ENCODE peak calls at places on chromosomes 13 and 19, in nine cellular contexts. X, V, J, T, F, N, Q, K and W are unnamed samples.

GRCh38 chr13:106318941-106319411 is 216.5 kb downstream of the EFNB2 start:
- DNase-seq in X (no peak), V (no peak), J (peak), T (no peak), F (no peak), N (no peak), Q (peak), K (no peak), W (no peak)

GRCh38 chr13:26425439-26426358 is 131.8 kb upstream of the WASF3 start:
- DNase-seq in X (no peak), V (peak), J (no peak), T (no peak), F (no peak), N (no peak), Q (no peak), K (no peak), W (no peak)

GRCh38 chr19:48186541-48186991 is 16.1 kb downstream of the ZSWIM9 start:
- DNase-seq in X (no peak), V (peak), J (no peak), T (no peak), F (no peak), N (no peak), Q (no peak), K (no peak), W (no peak)

GRCh38 chr13:106917024-106917491 is 349.1 kb upstream of the ARGLU1 start:
- DNase-seq in X (no peak), V (no peak), J (no peak), T (no peak), F (no peak), N (no peak), Q (no peak), K (no peak), W (no peak)

GRCh38 chr13:110340812-110341444 is 33.8 kb downstream of the COL4A2 start:
- DNase-seq in X (peak), V (peak), J (no peak), T (no peak), F (peak), N (no peak), Q (no peak), K (no peak), W (peak)

GRCh38 chr13:40639226-40639681 is 27.2 kb downstream of the FOXO1 start:
- DNase-seq in X (no peak), V (no peak), J (no peak), T (no peak), F (no peak), N (no peak), Q (no peak), K (peak), W (no peak)

GRCh38 chr13:112078879-112079526 is 12.1 kb downstream of the SOX1 start:
- DNase-seq in X (no peak), V (no peak), J (no peak), T (no peak), F (no peak), N (no peak), Q (no peak), K (no peak), W (no peak)

GRCh38 chr13:38661276-38661675 is 25.6 kb upstream of the FREM2 start:
- DNase-seq in X (no peak), V (no peak), J (no peak), T (no peak), F (no peak), N (no peak), Q (no peak), K (no peak), W (no peak)

GRCh38 chr13:113887700-113888201 is 23.9 kb upstream of the GAS6 start:
- DNase-seq in X (no peak), V (no peak), J (no peak), T (no peak), F (no peak), N (no peak), Q (no peak), K (no peak), W (no peak)

GRCh38 chr13:57632276-57633140 is 964 bp downstream of the PCDH17 start:
- DNase-seq in X (no peak), V (peak), J (no peak), T (no peak), F (no peak), N (peak), Q (no peak), K (no peak), W (peak)

GRCh38 chr19:35429698-35430097 is 18.4 kb upstream of the FFAR2 start:
- DNase-seq in X (no peak), V (no peak), J (no peak), T (no peak), F (no peak), N (no peak), Q (no peak), K (peak), W (no peak)

GRCh38 chr19:2332341-2333026 is 4.0 kb downstream of the SPPL2B start:
- DNase-seq in X (no peak), V (no peak), J (no peak), T (no peak), F (no peak), N (no peak), Q (no peak), K (no peak), W (peak)

GRCh38 chr19:8451885-8452284 is 7.1 kb downstream of the HNRNPM start:
- DNase-seq in X (no peak), V (peak), J (no peak), T (no peak), F (no peak), N (no peak), Q (no peak), K (no peak), W (no peak)

GRCh38 chr13:80345771-80346510 is 5.0 kb upstream of the SPRY2 start:
- DNase-seq in X (no peak), V (no peak), J (no peak), T (no peak), F (no peak), N (no peak), Q (no peak), K (no peak), W (no peak)

GRCh38 chr19:21352830-21353229 is 6.0 kb upstream of the ZNF738 start:
- DNase-seq in X (no peak), V (no peak), J (no peak), T (no peak), F (no peak), N (no peak), Q (no peak), K (no peak), W (no peak)

GRCh38 chr19:4911786-4912672 is 2.7 kb downstream of the UHRF1 start:
- DNase-seq in X (peak), V (peak), J (peak), T (peak), F (peak), N (peak), Q (peak), K (peak), W (peak)

GRCh38 chr13:66952507-66952906 is 277.6 kb downstream of the PCDH9 start:
- DNase-seq in X (no peak), V (no peak), J (no peak), T (no peak), F (no peak), N (no peak), Q (no peak), K (no peak), W (no peak)

GRCh38 chr19:51097166-51097736 is 11.0 kb downstream of the CTU1 start:
- DNase-seq in X (peak), V (peak), J (no peak), T (no peak), F (no peak), N (peak), Q (peak), K (peak), W (peak)

GRCh38 chr19:14433454-14434156 is 499 bp downstream of the PKN1 start:
- DNase-seq in X (no peak), V (no peak), J (no peak), T (no peak), F (peak), N (peak), Q (no peak), K (no peak), W (peak)

GRCh38 chr19:54448037-54448773 is 794 bp upstream of the LENG8 start:
- DNase-seq in X (peak), V (peak), J (no peak), T (no peak), F (peak), N (peak), Q (no peak), K (peak), W (peak)

GRCh38 chr13:109396266-109396665 is 390.1 kb downstream of the IRS2 start:
- DNase-seq in X (no peak), V (no peak), J (no peak), T (no peak), F (no peak), N (no peak), Q (no peak), K (no peak), W (no peak)

GRCh38 chr19:41228486-41228885 is 9.5 kb downstream of the AXL start:
- DNase-seq in X (no peak), V (no peak), J (no peak), T (no peak), F (no peak), N (no peak), Q (no peak), K (no peak), W (no peak)

GRCh38 chr19:38451629-38452028 is 18.1 kb downstream of the RYR1 start:
- DNase-seq in X (no peak), V (no peak), J (no peak), T (no peak), F (no peak), N (no peak), Q (no peak), K (no peak), W (no peak)

GRCh38 chr13:19782049-19782726 is 557 bp downstream of the PSPC1 start:
- DNase-seq in X (peak), V (peak), J (no peak), T (no peak), F (peak), N (peak), Q (no peak), K (peak), W (peak)

GRCh38 chr13:111115051-111115840 is at the start of gene ARHGEF7:
- DNase-seq in X (no peak), V (no peak), J (no peak), T (no peak), F (no peak), N (peak), Q (no peak), K (no peak), W (no peak)

GRCh38 chr13:39025433-39025839 is 12.5 kb downstream of the PROSER1 start:
- DNase-seq in X (peak), V (no peak), J (no peak), T (no peak), F (peak), N (no peak), Q (no peak), K (no peak), W (no peak)

GRCh38 chr19:47492571-47493377 is 8.8 kb upstream of the KPTN start:
- DNase-seq in X (no peak), V (no peak), J (no peak), T (no peak), F (no peak), N (no peak), Q (no peak), K (no peak), W (no peak)

GRCh38 chr19:3184847-3185481 is 766 bp upstream of the NCLN start:
- DNase-seq in X (peak), V (peak), J (no peak), T (no peak), F (no peak), N (peak), Q (no peak), K (peak), W (peak)

GRCh38 chr13:98459721-98460370 is 117.1 kb downstream of the STK24 start:
- DNase-seq in X (no peak), V (peak), J (no peak), T (no peak), F (peak), N (no peak), Q (no peak), K (no peak), W (no peak)
- H3K27ac ChIP-seq in X (peak), V (peak), J (no peak), T (no peak), F (no peak), N (no peak), Q (no peak), K (no peak), W (no peak)

GRCh38 chr19:947707-948533 is 22.1 kb downstream of the ARID3A start:
- DNase-seq in X (no peak), V (peak), J (no peak), T (no peak), F (no peak), N (no peak), Q (no peak), K (no peak), W (peak)
- TF ChIP-seq POLR2AphosphoS5 in X (peak), V (peak), J (no peak), T (no peak), F (no peak), N (no peak), Q (no peak), K (no peak), W (peak)

GRCh38 chr19:29001922-29002247 is 211.1 kb downstream of the UQCRFS1 start:
- DNase-seq in X (no peak), V (peak), J (no peak), T (no peak), F (no peak), N (no peak), Q (no peak), K (no peak), W (no peak)

GRCh38 chr19:28998974-28999373 is 214.0 kb downstream of the UQCRFS1 start:
- DNase-seq in X (no peak), V (no peak), J (no peak), T (no peak), F (no peak), N (no peak), Q (no peak), K (no peak), W (no peak)

GRCh38 chr19:29002336-29002735 is 210.6 kb downstream of the UQCRFS1 start:
- DNase-seq in X (no peak), V (peak), J (no peak), T (no peak), F (no peak), N (no peak), Q (no peak), K (no peak), W (no peak)

GRCh38 chr19:28999733-29000433 is 213.1 kb downstream of the UQCRFS1 start:
- DNase-seq in X (no peak), V (no peak), J (no peak), T (no peak), F (no peak), N (no peak), Q (no peak), K (no peak), W (no peak)

GRCh38 chr19:29001006-29001921 is 211.7 kb downstream of the UQCRFS1 start:
- DNase-seq in X (no peak), V (peak), J (no peak), T (no peak), F (no peak), N (no peak), Q (no peak), K (no peak), W (no peak)
- TF ChIP-seq CTCF in X (no peak), V (no peak), J (no peak), T (no peak), F (no peak), N (no peak), Q (no peak), K (no peak), W (no peak)

GRCh38 chr13:47351798-47352197 is 454.9 kb upstream of the HTR2A start:
- DNase-seq in X (no peak), V (no peak), J (no peak), T (no peak), F (no peak), N (no peak), Q (no peak), K (no peak), W (no peak)
- H3K27ac ChIP-seq in X (no peak), V (no peak), J (no peak), T (no peak), F (no peak), N (no peak), Q (no peak), K (no peak), W (no peak)

GRCh38 chr19:10602330-10603083 is 15.4 kb upstream of the AP1M2 start:
- DNase-seq in X (peak), V (peak), J (no peak), T (no peak), F (peak), N (peak), Q (peak), K (peak), W (peak)

GRCh38 chr19:10603873-10604459 is 16.9 kb upstream of the AP1M2 start:
- DNase-seq in X (no peak), V (no peak), J (no peak), T (no peak), F (no peak), N (peak), Q (no peak), K (no peak), W (no peak)

GRCh38 chr19:10603084-10603872 is 16.2 kb upstream of the AP1M2 start:
- DNase-seq in X (peak), V (peak), J (no peak), T (no peak), F (peak), N (peak), Q (no peak), K (peak), W (peak)

GRCh38 chr19:10601999-10602329 is 14.9 kb upstream of the AP1M2 start:
- DNase-seq in X (no peak), V (no peak), J (no peak), T (no peak), F (no peak), N (no peak), Q (no peak), K (no peak), W (no peak)

DNA sequence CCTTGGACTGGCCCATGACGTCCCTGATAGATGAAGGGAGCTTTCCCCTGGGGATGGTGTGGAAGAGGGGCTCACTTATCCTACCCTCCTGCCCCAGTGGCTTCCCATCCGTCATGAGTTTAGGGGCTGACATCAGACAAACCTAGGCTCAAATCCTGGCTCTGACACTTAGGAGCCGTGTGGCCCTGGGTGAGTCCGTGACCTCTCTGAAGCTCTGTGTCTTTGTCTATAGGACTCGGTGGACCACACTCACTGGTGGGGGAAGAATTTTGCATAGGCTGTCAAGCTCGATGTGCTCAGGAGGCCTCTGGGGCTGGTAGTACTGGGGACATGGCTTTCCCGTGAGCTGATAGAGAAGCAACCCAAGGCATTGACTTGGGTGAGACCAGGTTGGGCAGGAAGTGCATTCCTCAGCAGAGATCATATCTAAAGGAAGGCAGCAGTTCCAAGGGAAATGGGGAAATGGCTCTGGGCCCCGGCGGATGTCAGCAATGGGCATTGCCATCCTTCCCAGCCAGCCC is 17.4 kb upstream of the AP1M2 start:
- DNase-seq in X (no peak), V (no peak), J (no peak), T (no peak), F (no peak), N (peak), Q (no peak), K (peak), W (peak)
- TF ChIP-seq POLR2AphosphoS5 in X (no peak), V (no peak), J (no peak), T (no peak), F (no peak), N (no peak), Q (no peak), K (no peak), W (peak)